ENCODE peak calls at places on chromosome 13, in four cellular contexts. One of them, this sample, is unnamed.

GRCh38 chr13:101838305-101838835 is 385.9 kb downstream of the ITGBL1 start:
- DNase-seq in body of pancreas: no peak
- DNase-seq in stimulated activated CD8-positive, alpha-beta memory T cell treated with anti-CD3 and anti-CD28 coated beads, Interleukin-2, amount 100 ng/mL, for 1 hour: no peak
- DNase-seq in DMS79 treated with DMSO at 0.1 percent for 48 hours: peak; percentile 77
- DNase-seq in this sample: no peak

GRCh38 chr13:99564389-99564788 is 63.1 kb downstream of the TM9SF2 start:
- DNase-seq in body of pancreas: no peak
- DNase-seq in stimulated activated CD8-positive, alpha-beta memory T cell treated with anti-CD3 and anti-CD28 coated beads, Interleukin-2, amount 100 ng/mL, for 1 hour: no peak
- DNase-seq in DMS79 treated with DMSO at 0.1 percent for 48 hours: no peak
- DNase-seq in this sample: no peak

GRCh38 chr13:74767031-74767430 is 632.8 kb upstream of the KLF12 start:
- DNase-seq in body of pancreas: no peak
- DNase-seq in stimulated activated CD8-positive, alpha-beta memory T cell treated with anti-CD3 and anti-CD28 coated beads, Interleukin-2, amount 100 ng/mL, for 1 hour: no peak
- DNase-seq in DMS79 treated with DMSO at 0.1 percent for 48 hours: no peak
- DNase-seq in this sample: no peak

GRCh38 chr13:43546260-43546659 is 240.5 kb downstream of the ENOX1 start:
- DNase-seq in body of pancreas: no peak
- DNase-seq in stimulated activated CD8-positive, alpha-beta memory T cell treated with anti-CD3 and anti-CD28 coated beads, Interleukin-2, amount 100 ng/mL, for 1 hour: no peak
- DNase-seq in DMS79 treated with DMSO at 0.1 percent for 48 hours: peak; percentile 85
- DNase-seq in this sample: no peak

GRCh38 chr13:53545340-53545941 is 516.8 kb downstream of the OLFM4 start:
- DNase-seq in body of pancreas: no peak
- DNase-seq in stimulated activated CD8-positive, alpha-beta memory T cell treated with anti-CD3 and anti-CD28 coated beads, Interleukin-2, amount 100 ng/mL, for 1 hour: no peak
- DNase-seq in DMS79 treated with DMSO at 0.1 percent for 48 hours: no peak
- DNase-seq in this sample: no peak

GRCh38 chr13:30779608-30780007 is 44.3 kb downstream of the ALOX5AP start:
- DNase-seq in body of pancreas: no peak
- DNase-seq in stimulated activated CD8-positive, alpha-beta memory T cell treated with anti-CD3 and anti-CD28 coated beads, Interleukin-2, amount 100 ng/mL, for 1 hour: no peak
- DNase-seq in DMS79 treated with DMSO at 0.1 percent for 48 hours: no peak
- DNase-seq in this sample: no peak

GRCh38 chr13:46278474-46278873 is 66.7 kb downstream of the LRRC63 start:
- DNase-seq in body of pancreas: no peak
- DNase-seq in stimulated activated CD8-positive, alpha-beta memory T cell treated with anti-CD3 and anti-CD28 coated beads, Interleukin-2, amount 100 ng/mL, for 1 hour: no peak
- DNase-seq in DMS79 treated with DMSO at 0.1 percent for 48 hours: no peak
- DNase-seq in this sample: no peak

GRCh38 chr13:75480691-75481175 is 1.2 kb downstream of the TBC1D4 start:
- DNase-seq in body of pancreas: peak; percentile 84
- DNase-seq in stimulated activated CD8-positive, alpha-beta memory T cell treated with anti-CD3 and anti-CD28 coated beads, Interleukin-2, amount 100 ng/mL, for 1 hour: no peak
- DNase-seq in DMS79 treated with DMSO at 0.1 percent for 48 hours: no peak
- DNase-seq in this sample: no peak

GRCh38 chr13:78286748-78287147 is 316.6 kb downstream of the POU4F1 start:
- DNase-seq in body of pancreas: no peak
- DNase-seq in stimulated activated CD8-positive, alpha-beta memory T cell treated with anti-CD3 and anti-CD28 coated beads, Interleukin-2, amount 100 ng/mL, for 1 hour: no peak
- DNase-seq in DMS79 treated with DMSO at 0.1 percent for 48 hours: no peak
- DNase-seq in this sample: no peak

GRCh38 chr13:113327766-113328391 is 30.8 kb downstream of the LAMP1 start:
- DNase-seq in body of pancreas: no peak
- DNase-seq in stimulated activated CD8-positive, alpha-beta memory T cell treated with anti-CD3 and anti-CD28 coated beads, Interleukin-2, amount 100 ng/mL, for 1 hour: no peak
- DNase-seq in DMS79 treated with DMSO at 0.1 percent for 48 hours: no peak
- DNase-seq in this sample: no peak

GRCh38 chr13:27401210-27401609 is 23.2 kb upstream of the GTF3A start:
- DNase-seq in body of pancreas: no peak
- DNase-seq in stimulated activated CD8-positive, alpha-beta memory T cell treated with anti-CD3 and anti-CD28 coated beads, Interleukin-2, amount 100 ng/mL, for 1 hour: no peak
- DNase-seq in DMS79 treated with DMSO at 0.1 percent for 48 hours: no peak
- DNase-seq in this sample: no peak

GRCh38 chr13:113110048-113110851 is 4.7 kb downstream of the F7 start:
- DNase-seq in body of pancreas: peak; percentile 13
- DNase-seq in stimulated activated CD8-positive, alpha-beta memory T cell treated with anti-CD3 and anti-CD28 coated beads, Interleukin-2, amount 100 ng/mL, for 1 hour: no peak
- DNase-seq in DMS79 treated with DMSO at 0.1 percent for 48 hours: peak; percentile 54
- DNase-seq in this sample: no peak

GRCh38 chr13:48009298-48009697 is 8.2 kb upstream of the SUCLA2 start:
- DNase-seq in body of pancreas: no peak
- DNase-seq in stimulated activated CD8-positive, alpha-beta memory T cell treated with anti-CD3 and anti-CD28 coated beads, Interleukin-2, amount 100 ng/mL, for 1 hour: no peak
- DNase-seq in DMS79 treated with DMSO at 0.1 percent for 48 hours: no peak
- DNase-seq in this sample: no peak

GRCh38 chr13:26406791-26407190 is 150.7 kb upstream of the WASF3 start:
- DNase-seq in body of pancreas: no peak
- DNase-seq in stimulated activated CD8-positive, alpha-beta memory T cell treated with anti-CD3 and anti-CD28 coated beads, Interleukin-2, amount 100 ng/mL, for 1 hour: no peak
- DNase-seq in DMS79 treated with DMSO at 0.1 percent for 48 hours: no peak
- DNase-seq in this sample: no peak

GRCh38 chr13:33262069-33262487 is 23.5 kb downstream of the STARD13 start:
- DNase-seq in body of pancreas: no peak
- DNase-seq in stimulated activated CD8-positive, alpha-beta memory T cell treated with anti-CD3 and anti-CD28 coated beads, Interleukin-2, amount 100 ng/mL, for 1 hour: no peak
- DNase-seq in DMS79 treated with DMSO at 0.1 percent for 48 hours: no peak
- DNase-seq in this sample: no peak

GRCh38 chr13:29707876-29708543 is 112.5 kb upstream of the SLC7A1 start:
- DNase-seq in body of pancreas: peak; percentile 69
- DNase-seq in stimulated activated CD8-positive, alpha-beta memory T cell treated with anti-CD3 and anti-CD28 coated beads, Interleukin-2, amount 100 ng/mL, for 1 hour: no peak
- DNase-seq in DMS79 treated with DMSO at 0.1 percent for 48 hours: no peak
- DNase-seq in this sample: no peak

GRCh38 chr13:75785130-75785529 is 149.0 kb downstream of the LMO7 start:
- DNase-seq in body of pancreas: no peak
- DNase-seq in stimulated activated CD8-positive, alpha-beta memory T cell treated with anti-CD3 and anti-CD28 coated beads, Interleukin-2, amount 100 ng/mL, for 1 hour: no peak
- DNase-seq in DMS79 treated with DMSO at 0.1 percent for 48 hours: no peak
- DNase-seq in this sample: no peak

GRCh38 chr13:29934531-29935308 is 84.3 kb upstream of the UBL3 start:
- DNase-seq in body of pancreas: no peak
- DNase-seq in stimulated activated CD8-positive, alpha-beta memory T cell treated with anti-CD3 and anti-CD28 coated beads, Interleukin-2, amount 100 ng/mL, for 1 hour: no peak
- DNase-seq in DMS79 treated with DMSO at 0.1 percent for 48 hours: peak; percentile 45
- DNase-seq in this sample: no peak

GRCh38 chr13:21014666-21015170 is 46.7 kb downstream of the LATS2 start:
- DNase-seq in body of pancreas: peak; percentile 53
- DNase-seq in stimulated activated CD8-positive, alpha-beta memory T cell treated with anti-CD3 and anti-CD28 coated beads, Interleukin-2, amount 100 ng/mL, for 1 hour: no peak
- DNase-seq in DMS79 treated with DMSO at 0.1 percent for 48 hours: no peak
- DNase-seq in this sample: no peak

GRCh38 chr13:39132286-39132685 is 94.0 kb downstream of the NHLRC3 start:
- DNase-seq in body of pancreas: no peak
- DNase-seq in stimulated activated CD8-positive, alpha-beta memory T cell treated with anti-CD3 and anti-CD28 coated beads, Interleukin-2, amount 100 ng/mL, for 1 hour: no peak
- DNase-seq in DMS79 treated with DMSO at 0.1 percent for 48 hours: no peak
- DNase-seq in this sample: no peak

GRCh38 chr13:112821340-112822055 is 131.7 kb downstream of the ATP11A start:
- DNase-seq in body of pancreas: no peak
- DNase-seq in stimulated activated CD8-positive, alpha-beta memory T cell treated with anti-CD3 and anti-CD28 coated beads, Interleukin-2, amount 100 ng/mL, for 1 hour: no peak
- DNase-seq in DMS79 treated with DMSO at 0.1 percent for 48 hours: no peak
- DNase-seq in this sample: no peak

GRCh38 chr13:65302691-65303090 is 1927.4 kb downstream of the PCDH9 start:
- DNase-seq in body of pancreas: no peak
- DNase-seq in stimulated activated CD8-positive, alpha-beta memory T cell treated with anti-CD3 and anti-CD28 coated beads, Interleukin-2, amount 100 ng/mL, for 1 hour: no peak
- DNase-seq in DMS79 treated with DMSO at 0.1 percent for 48 hours: no peak
- DNase-seq in this sample: no peak

GRCh38 chr13:44132710-44133109 is 240.9 kb upstream of the SERP2 start:
- DNase-seq in body of pancreas: peak; percentile 44
- DNase-seq in stimulated activated CD8-positive, alpha-beta memory T cell treated with anti-CD3 and anti-CD28 coated beads, Interleukin-2, amount 100 ng/mL, for 1 hour: no peak
- DNase-seq in DMS79 treated with DMSO at 0.1 percent for 48 hours: no peak
- DNase-seq in this sample: no peak

GRCh38 chr13:108249150-108249549 is 20.4 kb upstream of the TNFSF13B start:
- DNase-seq in body of pancreas: no peak
- DNase-seq in stimulated activated CD8-positive, alpha-beta memory T cell treated with anti-CD3 and anti-CD28 coated beads, Interleukin-2, amount 100 ng/mL, for 1 hour: no peak
- DNase-seq in DMS79 treated with DMSO at 0.1 percent for 48 hours: no peak
- DNase-seq in this sample: no peak

GRCh38 chr13:110266983-110267382 is 40.0 kb downstream of the COL4A1 start:
- DNase-seq in body of pancreas: no peak
- DNase-seq in stimulated activated CD8-positive, alpha-beta memory T cell treated with anti-CD3 and anti-CD28 coated beads, Interleukin-2, amount 100 ng/mL, for 1 hour: no peak
- DNase-seq in DMS79 treated with DMSO at 0.1 percent for 48 hours: no peak
- DNase-seq in this sample: no peak

GRCh38 chr13:72651196-72651595 is 76.2 kb downstream of the MZT1 start:
- DNase-seq in body of pancreas: no peak
- DNase-seq in stimulated activated CD8-positive, alpha-beta memory T cell treated with anti-CD3 and anti-CD28 coated beads, Interleukin-2, amount 100 ng/mL, for 1 hour: no peak
- DNase-seq in DMS79 treated with DMSO at 0.1 percent for 48 hours: no peak
- DNase-seq in this sample: no peak

GRCh38 chr13:82800391-82800790 is 1081.9 kb downstream of the SLITRK1 start:
- DNase-seq in body of pancreas: no peak
- DNase-seq in stimulated activated CD8-positive, alpha-beta memory T cell treated with anti-CD3 and anti-CD28 coated beads, Interleukin-2, amount 100 ng/mL, for 1 hour: no peak
- DNase-seq in DMS79 treated with DMSO at 0.1 percent for 48 hours: no peak
- DNase-seq in this sample: no peak

GRCh38 chr13:44404261-44405139 is 30.9 kb downstream of the SERP2 start:
- DNase-seq in body of pancreas: peak; percentile 29
- DNase-seq in stimulated activated CD8-positive, alpha-beta memory T cell treated with anti-CD3 and anti-CD28 coated beads, Interleukin-2, amount 100 ng/mL, for 1 hour: no peak
- DNase-seq in DMS79 treated with DMSO at 0.1 percent for 48 hours: peak; percentile 15
- DNase-seq in this sample: no peak

GRCh38 chr13:89852570-89852969 is 1494.9 kb upstream of the MIR17HG start:
- DNase-seq in body of pancreas: no peak
- DNase-seq in stimulated activated CD8-positive, alpha-beta memory T cell treated with anti-CD3 and anti-CD28 coated beads, Interleukin-2, amount 100 ng/mL, for 1 hour: no peak
- DNase-seq in DMS79 treated with DMSO at 0.1 percent for 48 hours: no peak
- DNase-seq in this sample: no peak